ENCODE peak calls at places on chromosomes 1 and 21, in five cellular contexts. T, O, L, H and G are unnamed samples.
A peak's percentile ranks its signal among the peaks of the same experiment; 100 is the strongest.

GRCh38 chr21:33064623-33064996 is 5.3 kb upstream of the OLIG1 start:
- DNase-seq in L (no peak), H (no peak), O (no peak), T (no peak), G (no peak)

GRCh38 chr1:8718878-8719361 is 98.5 kb downstream of the RERE start:
- DNase-seq in T (no peak), H (no peak), O (no peak), L (no peak), G (no peak)

GRCh38 chr1:234913771-234914170 is 214.9 kb downstream of the TOMM20 start:
- DNase-seq in T (no peak), O (no peak), H (peak; percentile 61), L (no peak), G (peak; percentile 23)

GRCh38 chr21:45934570-45934969 is 47.0 kb upstream of the COL6A1 start:
- DNase-seq in L (no peak), T (no peak), H (no peak), O (no peak), G (no peak)

GRCh38 chr1:28950449-28950848 is 36.1 kb downstream of the EPB41 start:
- DNase-seq in L (no peak), O (no peak), H (no peak), T (no peak), G (no peak)

GRCh38 chr1:197152662-197153061 is 6.2 kb upstream of the ASPM start:
- DNase-seq in T (no peak), H (no peak), O (no peak), L (no peak), G (no peak)

GRCh38 chr1:186476306-186477040 is 15.6 kb upstream of the PDC start:
- DNase-seq in O (no peak), L (no peak), H (no peak), T (no peak), G (no peak)

GRCh38 chr1:22074803-22075202 is 22.3 kb downstream of the CDC42 start:
- DNase-seq in T (no peak), O (no peak), L (no peak), H (no peak), G (no peak)

GRCh38 chr1:3668585-3669300 is 16.4 kb downstream of the TP73 start:
- DNase-seq in T (peak; percentile 87), H (peak; percentile 66), L (peak; percentile 14), O (no peak), G (peak; percentile 94)

GRCh38 chr1:38043036-38043747 is 3.4 kb downstream of the POU3F1 start:
- DNase-seq in H (no peak), L (no peak), T (no peak), O (no peak), G (no peak)

GRCh38 chr1:153533689-153534201 is 2.0 kb downstream of the S100A6 start:
- DNase-seq in H (peak; percentile 85), T (peak; percentile 54), O (no peak), L (peak; percentile 58), G (no peak)

GRCh38 chr1:7093297-7093696 is 308.0 kb downstream of the CAMTA1 start:
- DNase-seq in L (no peak), H (no peak), T (no peak), O (no peak), G (no peak)

GRCh38 chr21:45990049-45990711 is 8.6 kb downstream of the COL6A1 start:
- DNase-seq in O (peak; percentile 76), L (no peak), H (peak; percentile 68), T (no peak), G (no peak)

GRCh38 chr1:172360960-172361359 is 59.5 kb upstream of the C1orf105 start:
- DNase-seq in O (no peak), T (no peak), L (no peak), H (no peak), G (no peak)

GRCh38 chr21:42463861-42464515 is 32.0 kb downstream of the RSPH1 start:
- DNase-seq in L (no peak), T (peak; percentile 65), H (no peak), O (peak; percentile 67), G (peak; percentile 73)

GRCh38 chr1:116062201-116062600 is 49.0 kb upstream of the MAB21L3 start:
- DNase-seq in T (no peak), O (no peak), L (no peak), H (no peak), G (no peak)

GRCh38 chr1:240441684-240442083 is 170.3 kb downstream of the GREM2 start:
- DNase-seq in T (no peak), H (no peak), L (no peak), O (no peak), G (no peak)

GRCh38 chr1:41474490-41475271 is 9.8 kb downstream of the EDN2 start:
- DNase-seq in L (peak; percentile 65), H (peak; percentile 89), T (peak; percentile 39), O (no peak), G (no peak)

GRCh38 chr1:215156232-215156631 is 73.7 kb downstream of the KCNK2 start:
- DNase-seq in L (no peak), H (no peak), O (no peak), T (no peak), G (no peak)

GRCh38 chr1:217010253-217010652 is 287.0 kb upstream of the ESRRG start:
- DNase-seq in O (no peak), T (no peak), H (no peak), L (no peak), G (no peak)

GRCh38 chr1:3105167-3105863 is 36.3 kb downstream of the PRDM16 start:
- DNase-seq in T (no peak), O (no peak), L (no peak), H (no peak), G (no peak)

GRCh38 chr1:197989058-197989457 is 71.9 kb downstream of the LHX9 start:
- DNase-seq in O (no peak), T (no peak), L (no peak), H (no peak), G (no peak)

DNA sequence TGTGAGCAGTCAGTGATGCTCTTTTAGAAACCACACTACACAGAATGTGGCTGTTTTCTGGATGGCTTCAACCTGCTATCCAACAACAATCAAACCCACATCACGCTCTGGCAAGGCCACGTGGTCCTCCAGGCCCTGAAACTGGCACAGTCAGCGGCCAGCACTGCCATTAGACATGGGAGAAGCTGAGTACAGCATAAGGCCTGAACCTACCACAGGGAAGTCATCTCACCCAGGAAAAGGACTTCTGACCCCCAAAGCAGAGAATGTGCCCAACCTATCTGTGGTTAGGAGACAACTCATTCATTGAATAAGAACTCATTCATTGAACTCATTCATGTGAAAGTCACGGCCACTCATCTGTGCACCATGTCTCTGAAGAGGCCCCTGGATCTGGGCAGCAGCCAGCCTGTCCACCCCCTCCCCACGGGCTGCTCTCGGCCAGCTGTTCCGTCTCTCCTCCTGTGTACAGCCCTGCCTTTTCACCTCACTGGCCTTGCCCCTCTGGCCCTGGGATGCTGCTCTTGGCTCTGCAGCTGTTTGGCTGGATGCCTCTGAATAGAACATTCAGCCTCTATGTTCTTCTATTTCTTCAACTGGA is 41.1 kb downstream of the C1orf198 start:
- DNase-seq in T (no peak), H (no peak), O (no peak), L (peak; percentile 76), G (no peak)
- H3K27ac ChIP-seq in T (no peak overlapping the region), H (no peak overlapping the region), O (no peak overlapping the region), L (no peak overlapping the region), G (peak overlapping the region; percentile 85)

GRCh38 chr1:112721966-112722524 is 6.9 kb upstream of the PPM1J start:
- DNase-seq in L (no peak), T (no peak), O (peak; percentile 54), H (no peak), G (no peak)
- H3K4me3 ChIP-seq in L (no peak overlapping the region), T (no peak overlapping the region), O (no peak overlapping the region), H (no peak overlapping the region), G (peak overlapping the region; percentile 36)

DNA sequence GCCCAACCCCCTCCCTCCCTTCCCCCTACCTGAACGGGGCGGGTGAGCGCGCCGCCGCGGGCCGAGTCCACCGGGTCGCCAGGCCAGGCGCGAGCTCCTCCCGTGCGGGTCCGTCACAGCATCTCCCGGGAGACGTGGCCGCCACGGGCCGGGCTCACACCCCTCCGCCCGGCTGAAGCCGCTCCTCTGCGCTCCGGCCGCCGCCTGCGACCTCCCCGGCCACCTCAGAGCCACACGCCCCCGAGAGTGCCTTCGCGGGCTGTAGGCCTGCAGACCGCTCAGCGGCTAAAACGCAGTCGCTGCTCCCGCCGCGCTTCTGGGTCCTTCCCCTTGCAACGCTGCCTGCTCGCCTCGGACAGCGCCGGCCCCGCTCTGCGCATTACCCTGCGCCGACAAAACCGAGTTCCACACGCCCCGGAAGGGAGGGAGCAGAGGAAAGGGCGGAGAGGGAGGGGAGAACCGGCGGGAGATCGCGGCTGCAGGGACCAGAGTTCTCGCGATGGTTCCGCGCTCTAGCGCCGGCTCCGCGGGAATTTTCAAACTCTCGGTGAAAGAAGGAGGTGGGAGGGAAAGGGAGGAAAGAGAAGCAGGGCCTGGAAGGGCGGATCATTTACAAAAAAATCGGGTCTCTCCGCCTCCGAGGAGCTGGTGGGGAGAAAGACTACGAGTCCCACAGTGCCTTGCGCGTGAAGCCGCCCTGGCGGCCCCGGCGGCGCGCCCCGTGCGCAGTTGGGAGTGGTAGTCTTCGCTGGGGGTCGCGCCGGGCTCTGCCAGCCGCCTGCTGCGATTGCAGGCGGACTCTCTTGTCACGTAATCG is at the start of gene AHCTF1:
- DNase-seq in L (peak; percentile 97), T (peak; percentile 96), O (peak; percentile 98), H (peak; percentile 99), G (peak; percentile 95)
- TF ChIP-seq EP300 in L (no peak), T (no peak), O (no peak), H (no peak), G (no peak)

GRCh38 chr21:36704281-36704957 is 5.5 kb downstream of the SIM2 start:
- DNase-seq in T (no peak), L (no peak), H (peak; percentile 56), O (no peak), G (no peak)
- H3K27ac ChIP-seq in T (no peak overlapping the region), L (no peak overlapping the region), H (no peak overlapping the region), O (no peak overlapping the region), G (peak overlapping the region; percentile 89)

GRCh38 chr21:16536661-16537359 is 807.0 kb downstream of the USP25 start:
- DNase-seq in H (no peak), L (no peak), O (no peak), T (no peak), G (no peak)
- H3K4me3 ChIP-seq in H (peak overlapping the region; percentile 40), L (peak overlapping the region; percentile 51), O (peak overlapping the region; percentile 54), T (no peak overlapping the region), G (peak overlapping the region; percentile 30)

DNA sequence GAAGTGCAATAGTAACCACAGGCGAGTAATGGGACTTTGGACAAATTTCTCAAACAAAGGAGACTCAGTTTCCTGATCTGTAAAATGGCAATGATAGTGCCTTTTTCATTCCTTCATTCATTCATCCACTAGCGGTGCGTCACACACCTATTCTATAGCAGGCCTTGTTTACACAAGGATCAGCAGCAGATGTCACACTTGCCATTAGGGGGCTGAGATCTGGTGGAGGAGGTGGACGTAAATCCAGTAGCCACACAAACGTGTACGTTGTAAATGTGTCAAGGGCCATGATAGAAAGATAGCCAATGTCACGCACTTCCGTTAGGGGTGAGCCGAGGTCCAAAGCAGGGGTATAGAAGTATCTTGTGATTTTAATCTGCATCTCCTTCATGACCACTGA is 34.2 kb downstream of the SERINC2 start:
- DNase-seq in L (no peak), H (no peak), T (no peak), O (no peak), G (no peak)
- TF ChIP-seq EP300 in L (no peak), H (no peak), T (no peak), O (no peak), G (no peak)